ENCODE peak calls at places on chromosomes 11 and 22, in nine cellular contexts. K is esophagus squamous epithelium, U is body of pancreas, Z is breast epithelium, L is uterus, X is suprapubic skin, F is A549, G is ovary, C is IMR-90. W is an unnamed sample.

GRCh38 chr11:71387784-71388636 is 60.2 kb downstream of the DHCR7 start:
- DNase-seq in C (no peak), G (no peak), F (no peak), K (no peak), X (no peak), Z (no peak), U (no peak), L (no peak), W (no peak)

GRCh38 chr11:104614117-104614716 is 284.0 kb downstream of the CASP12 start:
- DNase-seq in L (no peak), Z (no peak), F (no peak), U (no peak), C (no peak), X (no peak), G (no peak), K (no peak), W (no peak)

GRCh38 chr11:36132940-36133339 is 156.3 kb downstream of the COMMD9 start:
- DNase-seq in L (no peak), K (no peak), U (no peak), C (peak; percentile 41), G (no peak), X (no peak), F (no peak), Z (no peak), W (no peak)

GRCh38 chr11:73866586-73866996 is 10.1 kb downstream of the COA4 start:
- DNase-seq in L (peak; percentile 65), K (no peak), Z (no peak), G (no peak), F (peak; percentile 34), C (peak; percentile 93), U (no peak), X (no peak), W (peak; percentile 33)

GRCh38 chr22:32841175-32841574 is 39.7 kb downstream of the TIMP3 start:
- DNase-seq in G (no peak), F (no peak), X (no peak), Z (no peak), K (no peak), U (no peak), C (no peak), L (no peak), W (no peak)

GRCh38 chr11:122101625-122102291 is 14.3 kb downstream of the BLID start:
- DNase-seq in G (peak; percentile 75), Z (peak; percentile 62), C (peak; percentile 85), F (no peak), K (no peak), U (peak; percentile 57), L (peak; percentile 81), X (no peak), W (peak; percentile 87)

GRCh38 chr22:47200273-47201051 is 438.0 kb downstream of the TBC1D22A start:
- DNase-seq in F (no peak), C (no peak), K (no peak), G (peak; percentile 72), X (peak; percentile 52), L (no peak), Z (peak; percentile 10), U (peak; percentile 68), W (peak; percentile 80)

GRCh38 chr22:31248138-31248745 is 36.1 kb downstream of the LIMK2 start:
- DNase-seq in C (peak; percentile 94), F (no peak), X (peak; percentile 76), K (no peak), U (peak; percentile 84), L (peak; percentile 84), Z (peak; percentile 94), G (peak; percentile 80), W (peak; percentile 90)

GRCh38 chr11:20134991-20135736 is 25.1 kb downstream of the DBX1 start:
- DNase-seq in Z (no peak), G (no peak), K (no peak), F (no peak), X (no peak), L (no peak), C (no peak), U (no peak), W (no peak)

GRCh38 chr11:20132667-20133039 is 27.6 kb downstream of the DBX1 start:
- DNase-seq in L (no peak), C (no peak), K (no peak), X (no peak), F (no peak), G (no peak), U (no peak), Z (no peak), W (no peak)

GRCh38 chr11:20126724-20127123 is 33.6 kb downstream of the DBX1 start:
- DNase-seq in C (no peak), X (no peak), U (no peak), K (no peak), G (no peak), L (no peak), F (no peak), Z (no peak), W (no peak)

GRCh38 chr11:20127671-20128527 is 32.4 kb downstream of the DBX1 start:
- DNase-seq in X (peak; percentile 81), K (no peak), L (peak; percentile 75), C (peak; percentile 69), G (peak; percentile 84), F (peak; percentile 66), Z (peak; percentile 41), U (peak; percentile 84), W (peak; percentile 94)

GRCh38 chr11:20131744-20132666 is 28.3 kb downstream of the DBX1 start:
- DNase-seq in C (peak; percentile 55), L (peak; percentile 69), Z (peak; percentile 35), G (peak; percentile 77), K (no peak), X (no peak), U (peak; percentile 70), F (peak; percentile 74), W (peak; percentile 32)
- TF ChIP-seq CTCF in C (peak; percentile 93), L (peak; percentile 81), Z (peak; percentile 87), G (peak; percentile 88), K (peak; percentile 94), X (peak; percentile 60), U (peak; percentile 94), F (peak; percentile 96), W (no peak)

GRCh38 chr11:126355926-126356897 is 726 bp downstream of the ST3GAL4 start:
- DNase-seq in X (peak; percentile 71), K (no peak), U (peak; percentile 49), L (no peak), Z (no peak), C (no peak), F (no peak), G (peak; percentile 60), W (no peak)

GRCh38 chr11:126355324-126355925 is at the start of gene ST3GAL4:
- DNase-seq in L (peak; percentile 76), Z (no peak), K (peak; percentile 25), C (peak; percentile 52), F (peak; percentile 74), X (peak; percentile 80), U (peak; percentile 78), G (peak; percentile 92), W (peak; percentile 51)

GRCh38 chr11:126358763-126359160 is 3.3 kb downstream of the ST3GAL4 start:
- DNase-seq in K (no peak), U (no peak), C (no peak), L (no peak), X (peak; percentile 44), F (no peak), Z (no peak), G (no peak), W (no peak)

GRCh38 chr11:126357969-126358762 is 2.7 kb downstream of the ST3GAL4 start:
- DNase-seq in Z (no peak), L (no peak), K (no peak), F (no peak), X (peak; percentile 66), U (no peak), G (peak; percentile 69), C (no peak), W (no peak)

DNA sequence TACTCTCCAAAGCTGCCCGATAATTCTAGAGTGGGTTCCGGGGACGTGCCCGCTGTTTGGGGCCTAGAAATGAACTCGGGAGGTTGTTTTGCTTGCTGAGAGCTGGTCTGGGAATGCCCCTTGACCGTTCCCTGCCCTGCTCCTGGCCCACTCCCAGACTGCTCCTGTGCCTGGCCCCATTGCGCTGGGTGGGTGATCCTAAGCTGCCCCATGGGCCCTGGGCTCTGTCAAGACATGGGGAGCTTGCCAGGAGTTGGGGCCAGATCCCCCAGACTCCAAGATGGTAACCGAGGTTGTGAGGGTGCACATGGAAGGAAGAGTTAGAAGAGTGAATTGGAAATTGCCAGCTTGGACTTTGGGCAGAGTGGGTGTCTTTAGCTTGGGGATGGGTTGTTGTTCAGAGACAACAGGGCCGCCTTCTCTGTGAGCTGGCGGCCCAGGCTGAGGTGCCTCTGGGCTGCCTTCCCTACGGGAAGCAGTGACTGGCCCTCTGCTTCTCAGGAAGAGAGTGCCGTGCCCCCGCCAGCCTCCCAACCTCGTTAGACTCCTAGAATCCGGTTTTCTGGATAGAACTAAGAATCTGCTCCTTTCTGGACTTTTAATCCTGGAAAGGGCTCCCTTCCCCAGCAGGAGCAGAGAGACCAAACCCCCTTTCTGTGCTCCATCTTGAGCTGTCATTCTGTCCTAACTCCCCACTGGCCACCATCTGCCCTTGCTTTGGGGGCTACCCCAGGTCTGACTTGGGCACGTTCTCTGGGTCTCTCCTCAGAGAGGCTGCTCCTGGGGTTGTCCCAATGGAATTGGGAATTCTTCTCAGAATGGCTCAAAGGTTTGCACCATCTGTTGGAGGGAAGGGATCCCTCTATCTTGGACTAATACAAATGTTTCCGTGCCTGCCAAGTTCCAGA is 1.8 kb downstream of the ST3GAL4 start:
- DNase-seq in Z (no peak), U (no peak), F (no peak), C (no peak), L (no peak), G (peak; percentile 62), K (no peak), X (peak; percentile 53), W (no peak)
- H3K4me3 ChIP-seq in Z (peak overlapping the region; percentile 64), U (no peak overlapping the region), F (peak overlapping the region; percentile 92), C (no peak overlapping the region), L (peak overlapping the region; percentile 48), G (peak overlapping the region; percentile 70), K (peak overlapping the region; percentile 90), X (peak overlapping the region; percentile 67), W (no peak overlapping the region)

GRCh38 chr11:8908099-8908498 is 2.9 kb upstream of the AKIP1 start:
- DNase-seq in Z (no peak), U (no peak), K (no peak), C (no peak), F (no peak), L (no peak), X (no peak), G (no peak), W (no peak)

GRCh38 chr11:8910662-8911039 is 338 bp upstream of the AKIP1 start:
- DNase-seq in X (no peak), F (no peak), K (no peak), L (no peak), U (no peak), C (no peak), Z (no peak), G (no peak), W (no peak)

GRCh38 chr11:8914661-8915018 is 3.7 kb downstream of the AKIP1 start:
- DNase-seq in Z (no peak), K (no peak), C (no peak), U (no peak), X (no peak), F (no peak), L (no peak), G (no peak), W (no peak)

GRCh38 chr11:8913961-8914660 is 3.1 kb downstream of the AKIP1 start:
- DNase-seq in U (peak; percentile 33), L (peak; percentile 34), Z (no peak), X (no peak), C (peak; percentile 39), K (no peak), F (peak; percentile 40), G (peak; percentile 43), W (no peak)

DNA sequence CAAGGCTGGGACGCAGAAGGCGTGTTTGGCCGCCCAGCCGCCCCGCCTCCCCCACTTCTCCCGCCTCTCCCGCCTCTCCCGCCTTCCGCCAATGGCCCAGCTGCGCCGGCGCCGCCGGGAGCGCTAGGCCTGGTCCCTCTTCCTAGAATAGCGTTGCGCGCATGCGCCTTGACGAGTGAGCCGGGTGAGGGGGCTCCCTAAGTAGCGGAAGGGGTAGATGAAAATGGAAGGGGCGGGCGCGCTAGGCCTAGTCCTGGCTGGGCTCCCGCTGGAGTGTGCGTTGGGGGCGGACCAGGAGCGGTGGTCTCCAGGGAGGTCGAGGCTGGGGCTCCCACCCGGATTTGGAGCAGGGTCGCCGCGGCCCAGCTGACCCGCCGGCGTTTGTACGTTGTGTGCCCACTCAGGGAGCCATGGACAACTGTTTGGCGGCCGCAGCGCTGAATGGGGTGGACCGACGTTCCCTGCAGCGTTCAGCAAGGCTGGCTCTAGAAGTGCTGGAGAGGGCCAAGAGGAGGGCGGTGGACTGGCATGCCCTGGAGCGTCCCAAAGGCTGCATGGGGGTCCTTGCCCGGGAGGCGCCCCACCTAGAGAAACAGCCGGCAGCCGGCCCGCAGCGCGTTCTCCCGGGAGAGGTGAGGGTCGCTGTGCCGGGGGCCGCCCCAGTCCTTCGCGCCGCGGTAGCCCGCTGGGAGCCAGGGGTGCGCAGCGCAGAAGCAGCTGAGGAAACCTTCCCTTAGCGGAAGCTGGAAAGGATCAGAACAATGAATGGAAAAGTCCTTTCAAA is at the start of gene AKIP1:
- DNase-seq in X (peak; percentile 97), L (peak; percentile 96), F (peak; percentile 92), K (peak; percentile 56), U (peak; percentile 95), Z (peak; percentile 89), G (peak; percentile 98), C (peak; percentile 94), W (peak; percentile 98)
- TF ChIP-seq POLR2A in X (no peak), L (peak; percentile 60), F (peak; percentile 77), K (no peak), U (peak; percentile 68), Z (no peak), G (peak; percentile 57), C (peak; percentile 24), W (no peak)

GRCh38 chr11:81963018-81963417 is 770.6 kb downstream of the FAM181B start:
- DNase-seq in F (no peak), Z (no peak), K (no peak), X (no peak), G (no peak), L (no peak), C (no peak), U (no peak), W (no peak)
- TF ChIP-seq CTCF in F (no peak), Z (no peak), K (no peak), X (no peak), G (no peak), L (no peak), C (no peak), U (no peak), W (no peak)

W was measured in lower leg skin.